ENCODE peak calls at places on chromosomes 7 and 10, in nine cellular contexts. Z is Peyer's patch, Q is body of pancreas, J is uterus, R is A549, F is ovary, N is prostate gland, S is stomach, K is IMR-90. A is an unnamed sample.

GRCh38 chr7:42186181-42186580 is 50.8 kb downstream of the GLI3 start:
- DNase-seq in Z (no peak), Q (no peak), J (no peak), R (peak; percentile 18), F (no peak), N (no peak), S (no peak), K (no peak), A (no peak)

GRCh38 chr7:82729172-82730030 is 285.8 kb upstream of the CACNA2D1 start:
- DNase-seq in Z (no peak), Q (peak; percentile 18), J (no peak), R (peak; percentile 59), F (no peak), N (peak; percentile 12), S (no peak), K (peak; percentile 60), A (no peak)

GRCh38 chr7:28547115-28547514 is 134.8 kb downstream of the CREB5 start:
- DNase-seq in Z (no peak), Q (no peak), J (no peak), R (no peak), F (no peak), N (no peak), S (no peak), K (no peak), A (no peak)

GRCh38 chr7:155787171-155787851 is 25.0 kb downstream of the SHH start:
- DNase-seq in Z (peak; percentile 43), Q (peak; percentile 3), J (no peak), R (peak; percentile 31), F (no peak), N (no peak), S (no peak), K (no peak), A (no peak)

GRCh38 chr10:69630651-69631400 is 779 bp downstream of the FAM241B start:
- DNase-seq in Z (no peak), Q (no peak), J (no peak), R (no peak), F (no peak), N (no peak), S (no peak), K (no peak), A (no peak)

GRCh38 chr7:92246363-92247101 is 758 bp downstream of the ANKIB1 start:
- DNase-seq in Z (peak; percentile 53), Q (peak; percentile 9), J (peak; percentile 21), R (peak; percentile 14), F (peak; percentile 19), N (peak; percentile 16), S (no peak), K (peak; percentile 18), A (no peak)

GRCh38 chr10:8045728-8046494 is 8.6 kb upstream of the GATA3 start:
- DNase-seq in Z (no peak), Q (no peak), J (no peak), R (no peak), F (no peak), N (no peak), S (no peak), K (no peak), A (no peak)

GRCh38 chr7:127953966-127954365 is 77.3 kb downstream of the LRRC4 start:
- DNase-seq in Z (no peak), Q (no peak), J (no peak), R (no peak), F (no peak), N (no peak), S (no peak), K (no peak), A (no peak)

GRCh38 chr7:137996386-137996851 is 5.5 kb downstream of the CREB3L2 start:
- DNase-seq in Z (no peak), Q (peak; percentile 41), J (no peak), R (no peak), F (peak; percentile 58), N (no peak), S (peak; percentile 34), K (peak; percentile 68), A (no peak)

GRCh38 chr7:18464830-18465229 is 30.7 kb upstream of the HDAC9 start:
- DNase-seq in Z (no peak), Q (no peak), J (no peak), R (no peak), F (no peak), N (no peak), S (no peak), K (no peak), A (no peak)

GRCh38 chr7:34320926-34321609 is 336.9 kb upstream of the NPSR1 start:
- DNase-seq in Z (peak; percentile 59), Q (peak; percentile 76), J (peak; percentile 22), R (peak; percentile 78), F (peak; percentile 46), N (peak; percentile 72), S (peak; percentile 59), K (peak; percentile 58), A (peak; percentile 40)

GRCh38 chr10:103698266-103698665 is 157.1 kb downstream of the SH3PXD2A start:
- DNase-seq in Z (no peak), Q (no peak), J (no peak), R (no peak), F (no peak), N (no peak), S (no peak), K (no peak), A (no peak)

GRCh38 chr10:103696094-103696410 is 159.3 kb downstream of the SH3PXD2A start:
- DNase-seq in Z (no peak), Q (no peak), J (no peak), R (no peak), F (no peak), N (no peak), S (no peak), K (no peak), A (no peak)

GRCh38 chr10:103697787-103698186 is 157.6 kb downstream of the SH3PXD2A start:
- DNase-seq in Z (no peak), Q (no peak), J (no peak), R (no peak), F (no peak), N (no peak), S (no peak), K (no peak), A (no peak)

GRCh38 chr10:103695584-103696005 is 159.8 kb downstream of the SH3PXD2A start:
- DNase-seq in Z (peak; percentile 83), Q (no peak), J (no peak), R (no peak), F (no peak), N (no peak), S (no peak), K (no peak), A (no peak)

GRCh38 chr10:103696411-103697145 is 158.8 kb downstream of the SH3PXD2A start:
- DNase-seq in Z (peak; percentile 87), Q (peak; percentile 23), J (peak; percentile 61), R (peak; percentile 91), F (no peak), N (no peak), S (peak; percentile 44), K (peak; percentile 92), A (no peak)
- TF ChIP-seq POLR2A in Z (no peak), Q (no peak), J (no peak), R (no peak), F (no peak), N (no peak), S (no peak), K (peak; percentile 28), A (no peak)

DNA sequence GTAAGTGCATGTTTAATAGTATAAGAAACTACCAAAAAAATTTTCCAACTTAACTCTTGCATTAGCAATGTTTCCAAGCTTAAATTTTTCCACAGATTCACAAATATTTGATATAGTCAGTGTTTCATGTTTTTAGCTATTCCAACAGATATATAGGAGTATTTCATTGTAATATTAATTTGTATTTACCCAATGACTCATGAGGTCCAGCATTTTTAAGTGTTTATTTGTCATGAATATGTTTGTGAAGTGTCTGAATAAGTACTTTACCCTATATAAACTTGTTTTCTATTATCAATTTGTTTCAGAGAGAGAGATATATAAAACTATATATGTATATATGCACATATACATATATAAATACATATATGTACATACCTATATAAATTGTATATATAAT is 71.0 kb downstream of the SEMA3D start:
- DNase-seq in Z (no peak), Q (no peak), J (no peak), R (no peak), F (no peak), N (no peak), S (no peak), K (no peak), A (no peak)
- H3K4me3 ChIP-seq in Z (no peak overlapping the region), Q (no peak overlapping the region), J (no peak overlapping the region), R (no peak overlapping the region), F (no peak overlapping the region), N (no peak overlapping the region), S (no peak overlapping the region), K (no peak overlapping the region), A (no peak overlapping the region)

GRCh38 chr7:151930026-151930653 is 26.1 kb upstream of the GALNTL5 start:
- DNase-seq in Z (no peak), Q (no peak), J (no peak), R (no peak), F (no peak), N (no peak), S (no peak), K (no peak), A (no peak)
- H3K27ac ChIP-seq in Z (no peak overlapping the region), Q (no peak overlapping the region), J (no peak overlapping the region), R (no peak overlapping the region), F (no peak overlapping the region), N (no peak overlapping the region), S (no peak overlapping the region), K (no peak overlapping the region), A (no peak overlapping the region)

DNA sequence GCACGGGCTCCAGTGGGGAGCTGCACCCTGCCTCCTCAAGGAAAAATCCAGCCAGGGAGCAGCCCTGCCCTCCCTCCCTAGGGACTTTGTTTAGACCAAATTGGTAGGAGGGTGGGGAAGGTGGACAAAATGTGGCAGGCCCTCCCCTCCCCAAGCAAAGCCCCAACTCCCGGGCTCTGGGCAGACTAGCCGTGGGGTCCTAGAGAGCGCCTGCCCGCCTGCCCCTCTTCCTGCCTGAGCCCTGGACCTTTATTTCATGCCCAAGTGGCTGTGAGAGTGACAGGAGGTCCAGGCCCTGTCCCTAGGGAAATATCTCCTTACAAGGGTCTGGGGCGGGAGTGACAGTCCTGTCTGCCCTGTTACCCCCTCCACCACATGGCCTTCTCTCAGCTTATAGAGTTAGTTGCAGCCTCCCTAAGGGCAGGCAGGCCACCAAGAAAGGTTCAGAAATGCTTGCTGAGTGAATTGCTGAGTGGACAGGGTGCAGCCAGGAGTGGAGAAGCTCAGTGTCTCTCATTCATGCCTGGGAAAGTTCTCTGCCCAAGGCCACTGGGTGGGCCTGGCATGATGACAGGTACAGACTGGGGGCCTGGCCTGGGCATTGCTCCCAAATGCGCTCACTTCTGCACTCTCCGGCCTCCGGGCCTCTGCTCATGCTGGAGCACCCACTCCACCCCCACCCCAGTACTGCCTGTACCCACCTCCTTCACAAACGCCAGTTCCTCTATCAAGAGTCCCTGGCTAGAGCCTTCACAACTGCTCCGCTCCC is 25.2 kb downstream of the DNAJB12 start:
- DNase-seq in Z (no peak), Q (peak; percentile 95), J (no peak), R (no peak), F (peak; percentile 55), N (no peak), S (peak; percentile 66), K (no peak), A (no peak)
- TF ChIP-seq POLR2A in Z (no peak), Q (no peak), J (no peak), R (no peak), F (no peak), N (no peak), S (no peak), K (peak; percentile 42), A (no peak)

GRCh38 chr7:152144557-152145245 is 119.2 kb downstream of the GALNT11 start:
- DNase-seq in Z (no peak), Q (no peak), J (no peak), R (no peak), F (no peak), N (no peak), S (no peak), K (no peak), A (no peak)
- H3K4me3 ChIP-seq in Z (no peak overlapping the region), Q (no peak overlapping the region), J (no peak overlapping the region), R (no peak overlapping the region), F (no peak overlapping the region), N (no peak overlapping the region), S (no peak overlapping the region), K (no peak overlapping the region), A (no peak overlapping the region)

GRCh38 chr10:34540492-34540891 is 274.6 kb downstream of the PARD3 start:
- DNase-seq in Z (no peak), Q (no peak), J (no peak), R (no peak), F (no peak), N (no peak), S (no peak), K (no peak), A (no peak)
- H3K27ac ChIP-seq in Z (no peak overlapping the region), Q (no peak overlapping the region), J (no peak overlapping the region), R (peak overlapping the region; percentile 81), F (no peak overlapping the region), N (no peak overlapping the region), S (no peak overlapping the region), K (no peak overlapping the region), A (peak overlapping the region; percentile 79)